ENCODE peak calls at places on chromosomes 12 and 14, in ten cellular contexts. X is hypothalamus; Z is uterus; P is hippocampal formation; W is stimulated activated CD4-positive, alpha-beta T cell treated with anti-CD3 and anti-CD28 coated beads, Interleukin-2, amount 100 ng/mL, for 24 hours; E is Right ventricle myocardium superior; M is astrocyte of the spinal cord; O is CMK; Q is 8988T; Y is stimulated activated naive CD8-positive, alpha-beta T cell treated with anti-CD3 and anti-CD28 coated beads, Interleukin-15, Interleukin-2, amounts not matched to agents 100 U/mL and 50 U/mL, for 24 hours. H is an unnamed sample.

GRCh38 chr12:96236221-96236822 is 42.1 kb downstream of the ELK3 start:
- DNase-seq in P (no peak), X (no peak), W (no peak), Q (no peak), Z (peak), Y (no peak), M (peak), O (no peak), E (peak), H (no peak)

GRCh38 chr14:106844608-106845285 is 1318.4 kb downstream of the TMEM121 start:
- DNase-seq in X (no peak), Q (peak), P (peak), W (peak), Y (peak), Z (peak), M (no peak), O (no peak), E (peak), H (no peak)

GRCh38 chr12:83958997-83959396 is 953.6 kb downstream of the SLC6A15 start:
- DNase-seq in Q (no peak), X (no peak), W (no peak), O (no peak), Y (no peak), Z (no peak), P (no peak), M (no peak), E (no peak), H (no peak)

GRCh38 chr12:11713202-11713601 is 63.7 kb downstream of the ETV6 start:
- DNase-seq in Z (no peak), E (no peak), W (no peak), O (no peak), P (no peak), X (no peak), M (no peak), Q (no peak), Y (no peak), H (no peak)

GRCh38 chr12:88624911-88625310 is 44.6 kb upstream of the KITLG start:
- DNase-seq in Z (no peak), Q (no peak), X (no peak), Y (no peak), W (no peak), E (no peak), O (no peak), P (no peak), M (peak), H (no peak)

GRCh38 chr14:68791078-68791983 is 1.5 kb downstream of the ZFP36L1 start:
- DNase-seq in P (no peak), Q (no peak), M (peak), Y (peak), Z (peak), X (no peak), W (peak), O (no peak), E (no peak), H (no peak)

GRCh38 chr14:104371917-104372316 is 207.6 kb upstream of the C14orf180 start:
- DNase-seq in P (no peak), O (no peak), E (peak), X (no peak), Q (no peak), Z (no peak), M (no peak), W (no peak), Y (no peak), H (no peak)

GRCh38 chr12:6376079-6376941 is 947 bp upstream of the SCNN1A start:
- DNase-seq in Q (peak), E (peak), M (peak), P (no peak), O (peak), W (no peak), Y (no peak), X (no peak), Z (peak), H (no peak)

GRCh38 chr12:154058-154457 is 59.9 kb downstream of the SLC6A12 start:
- DNase-seq in Z (no peak), Y (no peak), M (no peak), Q (no peak), X (no peak), E (no peak), P (no peak), W (no peak), O (no peak), H (no peak)

GRCh38 chr12:92134638-92135274 is 10.9 kb downstream of the BTG1 start:
- DNase-seq in X (no peak), W (no peak), O (no peak), M (peak), Z (no peak), E (no peak), Q (no peak), P (no peak), Y (no peak), H (no peak)

GRCh38 chr14:61388173-61388975 is 67.0 kb downstream of the PRKCH start:
- DNase-seq in X (no peak), Z (no peak), Q (no peak), Y (peak), M (peak), E (no peak), W (no peak), O (no peak), P (no peak), H (peak)

GRCh38 chr12:99914206-99914605 is 70.5 kb downstream of the ANKS1B start:
- DNase-seq in Q (no peak), M (no peak), X (no peak), E (no peak), W (no peak), Z (no peak), Y (no peak), O (no peak), P (no peak), H (no peak)

GRCh38 chr14:60512952-60513554 is 4.1 kb downstream of the SIX6 start:
- DNase-seq in Z (no peak), P (no peak), M (no peak), W (no peak), Q (no peak), E (no peak), Y (no peak), X (no peak), O (no peak), H (no peak)

GRCh38 chr12:67637718-67638117 is 10.8 kb upstream of the DYRK2 start:
- DNase-seq in E (no peak), O (no peak), M (no peak), Q (no peak), X (no peak), P (no peak), Z (no peak), Y (no peak), W (no peak), H (no peak)